ENCODE peak calls at places on chromosomes 12 and 14, in seven cellular contexts. Y is K562, C is IMR-90, B is HepG2, W is H1, X is WTC11, N is SK-N-SH. H is an unnamed sample.

GRCh38 chr12:106709068-106709511 is 65.4 kb upstream of the RIC8B start:
- DNase-seq in Y (no peak), C (no peak), B (no peak), W (no peak), X (peak; percentile 19), N (no peak), H (no peak)

GRCh38 chr14:98956181-98956580 is 315.8 kb downstream of the BCL11B start:
- DNase-seq in Y (no peak), C (no peak), B (no peak), W (peak; percentile 32), X (no peak), N (no peak), H (no peak)

GRCh38 chr14:50947446-50947845 is 3.2 kb upstream of the PYGL start:
- DNase-seq in Y (no peak), C (peak; percentile 67), B (peak; percentile 50), W (no peak), X (no peak), N (no peak), H (no peak)

GRCh38 chr12:27424631-27425230 is 21.8 kb upstream of the SMCO2 start:
- DNase-seq in Y (peak; percentile 24), C (peak; percentile 58), B (peak; percentile 45), W (no peak), X (no peak), N (peak; percentile 19), H (peak; percentile 62)

GRCh38 chr12:116425256-116426193 is 133.7 kb upstream of the MAP1LC3B2 start:
- DNase-seq in Y (no peak), C (no peak), B (no peak), W (no peak), X (no peak), N (no peak), H (no peak)

GRCh38 chr12:130872179-130873096 is 572 bp downstream of the RAN start:
- DNase-seq in Y (peak; percentile 52), C (no peak), B (no peak), W (no peak), X (peak; percentile 32), N (peak; percentile 85), H (peak; percentile 46)

GRCh38 chr14:50310445-50310844 is 1.6 kb downstream of the L2HGDH start:
- DNase-seq in Y (no peak), C (no peak), B (no peak), W (no peak), X (no peak), N (no peak), H (no peak)

GRCh38 chr12:126353604-126354003 is 1288.4 kb downstream of the AACS start:
- DNase-seq in Y (no peak), C (no peak), B (no peak), W (no peak), X (no peak), N (no peak), H (no peak)

GRCh38 chr12:1473418-1473817 is 121.0 kb downstream of the FBXL14 start:
- DNase-seq in Y (no peak), C (no peak), B (no peak), W (no peak), X (no peak), N (no peak), H (no peak)

GRCh38 chr14:38867561-38868150 is 235.4 kb downstream of the SEC23A start:
- DNase-seq in Y (peak; percentile 70), C (peak; percentile 79), B (peak; percentile 91), W (peak; percentile 81), X (peak; percentile 79), N (peak; percentile 25), H (peak; percentile 81)

GRCh38 chr12:121942145-121942718 is 23.8 kb downstream of the CFAP251 start:
- DNase-seq in Y (no peak), C (peak; percentile 86), B (no peak), W (no peak), X (no peak), N (no peak), H (no peak)

GRCh38 chr14:65961004-65961403 is 525.2 kb upstream of the CCDC196 start:
- DNase-seq in Y (peak; percentile 64), C (peak; percentile 7), B (no peak), W (peak; percentile 93), X (peak; percentile 88), N (peak; percentile 45), H (peak; percentile 54)

GRCh38 chr12:122964439-122965257 is 1.6 kb downstream of the ABCB9 start:
- DNase-seq in Y (peak; percentile 68), C (no peak), B (peak; percentile 54), W (no peak), X (no peak), N (no peak), H (no peak)

GRCh38 chr12:121812921-121813896 is 9.4 kb downstream of the SETD1B start:
- DNase-seq in Y (no peak), C (no peak), B (no peak), W (no peak), X (peak; percentile 44), N (no peak), H (no peak)

GRCh38 chr12:101299931-101300330 is 20.0 kb downstream of the UTP20 start:
- DNase-seq in Y (no peak), C (peak; percentile 12), B (peak; percentile 7), W (no peak), X (no peak), N (no peak), H (peak; percentile 7)

GRCh38 chr12:54374555-54375257 is 9.8 kb downstream of the ZNF385A start:
- DNase-seq in Y (no peak), C (no peak), B (no peak), W (no peak), X (no peak), N (peak; percentile 49), H (no peak)

GRCh38 chr14:64955297-64955696 is 12.8 kb upstream of the GPX2 start:
- DNase-seq in Y (no peak), C (no peak), B (no peak), W (no peak), X (no peak), N (no peak), H (no peak)

GRCh38 chr14:53347046-53347445 is 193.9 kb upstream of the DDHD1 start:
- DNase-seq in Y (no peak), C (no peak), B (no peak), W (no peak), X (no peak), N (no peak), H (no peak)

GRCh38 chr14:55411426-55412389 is at the start of gene ATG14:
- DNase-seq in Y (peak; percentile 84), C (peak; percentile 76), B (peak; percentile 82), W (peak; percentile 88), X (peak; percentile 83), N (peak; percentile 97), H (peak; percentile 91)

GRCh38 chr12:80325167-80325959 is 118.7 kb upstream of the PTPRQ start:
- DNase-seq in Y (no peak), C (no peak), B (no peak), W (no peak), X (no peak), N (no peak), H (no peak)

GRCh38 chr14:73787760-73788508 is 63.7 kb upstream of the PTGR2 start:
- DNase-seq in Y (peak; percentile 59), C (peak; percentile 55), B (no peak), W (no peak), X (no peak), N (no peak), H (no peak)

GRCh38 chr14:78358631-78359030 is 188.5 kb downstream of the NRXN3 start:
- DNase-seq in Y (no peak), C (no peak), B (no peak), W (no peak), X (no peak), N (no peak), H (no peak)

GRCh38 chr14:95359974-95360826 is 40.5 kb upstream of the CLMN start:
- DNase-seq in Y (no peak), C (no peak), B (no peak), W (peak; percentile 65), X (peak; percentile 68), N (no peak), H (no peak)

DNA sequence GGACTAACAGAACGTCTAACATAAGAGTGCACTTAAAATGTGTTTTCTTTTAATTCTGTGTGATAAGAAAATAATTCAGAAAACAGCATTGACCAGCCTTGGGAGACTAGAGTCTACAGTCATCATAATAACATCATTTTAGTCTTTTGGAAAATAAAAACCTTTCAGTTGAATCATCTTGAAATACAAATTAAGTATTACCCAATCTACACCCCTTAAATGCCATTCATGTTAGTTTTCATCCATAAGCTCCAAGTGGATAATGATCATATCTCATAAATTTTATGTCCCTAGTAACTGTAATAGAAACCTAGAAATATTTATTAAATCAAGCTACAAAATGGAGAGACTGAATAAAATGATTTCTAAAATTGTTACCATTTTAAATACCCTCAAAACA is 32.4 kb downstream of the EPS8 start:
- DNase-seq in Y (no peak), C (peak; percentile 62), B (no peak), W (no peak), X (no peak), N (no peak), H (no peak)
- TF ChIP-seq USF2 in Y (no peak), C (no peak), B (no peak), W (no peak), X (no peak), N (no peak), H (no peak)

DNA sequence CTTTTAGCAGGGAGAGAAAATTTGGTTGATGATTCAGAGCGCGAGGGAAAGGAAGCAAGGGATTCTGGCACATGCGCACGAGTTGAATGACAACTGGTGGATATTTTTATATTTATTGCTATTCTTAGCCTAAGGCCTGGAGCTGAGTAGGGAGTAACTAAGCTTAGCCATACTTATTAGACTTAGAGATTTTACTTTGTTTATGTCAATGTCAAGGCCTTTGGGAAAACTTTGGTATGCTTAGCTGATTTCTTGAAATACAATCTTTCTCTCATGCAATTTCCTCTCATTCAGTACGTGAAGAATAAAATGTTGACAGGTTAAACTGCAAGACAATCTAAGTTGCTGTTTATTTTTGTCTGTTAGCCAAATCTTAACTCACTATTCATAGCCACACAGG is 101.1 kb downstream of the CRADD start:
- DNase-seq in Y (no peak), C (peak; percentile 88), B (no peak), W (no peak), X (no peak), N (no peak), H (no peak)
- TF ChIP-seq USF2 in Y (no peak), C (no peak), B (no peak), W (no peak), X (no peak), N (no peak), H (no peak)

GRCh38 chr12:56996793-56997545 is 9.4 kb downstream of the ZBTB39 start:
- DNase-seq in Y (peak; percentile 44), C (no peak), B (no peak), W (peak; percentile 37), X (no peak), N (no peak), H (no peak)

GRCh38 chr12:56993346-56993745 is 13.0 kb downstream of the ZBTB39 start:
- DNase-seq in Y (no peak), C (no peak), B (no peak), W (peak; percentile 37), X (no peak), N (no peak), H (no peak)

GRCh38 chr12:56995201-56995929 is 11.0 kb downstream of the ZBTB39 start:
- DNase-seq in Y (no peak), C (no peak), B (no peak), W (peak; percentile 41), X (no peak), N (no peak), H (no peak)

GRCh38 chr12:56995930-56996496 is 10.3 kb downstream of the ZBTB39 start:
- DNase-seq in Y (no peak), C (no peak), B (no peak), W (no peak), X (no peak), N (no peak), H (no peak)

GRCh38 chr12:56994231-56994746 is 12.1 kb downstream of the ZBTB39 start:
- DNase-seq in Y (no peak), C (no peak), B (no peak), W (peak; percentile 47), X (no peak), N (no peak), H (no peak)
- TF ChIP-seq USF2 in Y (no peak), C (no peak), B (no peak), W (no peak), X (no peak), N (no peak), H (no peak)

GRCh38 chr12:51077930-51078329 is 5.5 kb downstream of the CSRNP2 start:
- DNase-seq in Y (no peak), C (peak; percentile 46), B (no peak), W (no peak), X (no peak), N (peak; percentile 22), H (no peak)
- TF ChIP-seq USF2 in Y (no peak), C (no peak), B (no peak), W (no peak), X (no peak), N (no peak), H (no peak)